ENCODE peak calls at places on chromosomes 1 and 21, in ten cellular contexts. U is tibial artery, V is right lobe of liver, F is foreskin keratinocyte, D is left ventricle myocardium inferior, X is ascending aorta, N is neural progenitor cell, Q is heart left ventricle, J is brain microvascular endothelial cell, M is fibroblast of lung. O is an unnamed sample.

GRCh38 chr1:67270569-67270968 is 37.1 kb upstream of the IL12RB2 start:
- DNase-seq in V (no peak), X (no peak), M (no peak), D (no peak), J (no peak), Q (no peak), N (no peak), U (no peak), F (no peak), O (no peak)

GRCh38 chr1:223717695-223718363 is 5.5 kb downstream of the CAPN2 start:
- DNase-seq in V (no peak), M (no peak), Q (no peak), D (no peak), X (no peak), F (no peak), U (no peak), N (no peak), J (no peak), O (no peak)

GRCh38 chr21:35768187-35768586 is 292.1 kb downstream of the SETD4 start:
- DNase-seq in V (no peak), J (no peak), X (no peak), F (no peak), M (no peak), U (peak; percentile 20), D (no peak), N (no peak), Q (no peak), O (no peak)

GRCh38 chr21:45938811-45939520 is 42.6 kb upstream of the COL6A1 start:
- DNase-seq in X (no peak), M (no peak), U (no peak), D (no peak), Q (peak; percentile 18), J (no peak), V (no peak), N (no peak), F (no peak), O (no peak)

GRCh38 chr1:99737016-99737415 is 29.4 kb downstream of the FRRS1 start:
- DNase-seq in Q (no peak), M (peak; percentile 76), V (no peak), J (peak; percentile 73), X (no peak), F (peak; percentile 38), U (no peak), D (no peak), N (peak; percentile 71), O (no peak)

GRCh38 chr1:101088431-101088830 is 62.8 kb upstream of the DPH5 start:
- DNase-seq in D (no peak), V (no peak), F (peak; percentile 6), X (no peak), U (no peak), J (no peak), N (no peak), Q (no peak), M (no peak), O (no peak)

GRCh38 chr1:36542962-36543515 is 60.3 kb upstream of the CSF3R start:
- DNase-seq in D (no peak), X (peak; percentile 39), Q (no peak), F (no peak), M (no peak), U (no peak), N (peak; percentile 52), V (no peak), J (no peak), O (no peak)

GRCh38 chr1:100536031-100536430 is 1.9 kb upstream of the GPR88 start:
- DNase-seq in M (no peak), N (no peak), U (no peak), F (no peak), D (no peak), X (no peak), Q (no peak), V (no peak), J (no peak), O (no peak)

GRCh38 chr1:31981976-31982375 is 31.7 kb upstream of the KHDRBS1 start:
- DNase-seq in V (no peak), F (peak; percentile 16), Q (no peak), U (no peak), M (no peak), X (no peak), J (no peak), N (no peak), D (no peak), O (peak; percentile 27)

GRCh38 chr1:45669379-45669778 is 17.0 kb downstream of the GPBP1L1 start:
- DNase-seq in V (no peak), F (no peak), M (peak; percentile 28), D (no peak), Q (no peak), J (no peak), X (no peak), U (no peak), N (no peak), O (no peak)

GRCh38 chr1:5225687-5226389 is 571.4 kb downstream of the AJAP1 start:
- DNase-seq in D (no peak), V (no peak), N (peak; percentile 47), F (no peak), M (no peak), X (no peak), U (no peak), J (no peak), Q (no peak), O (no peak)

GRCh38 chr1:228073870-228074545 is 8.5 kb upstream of the ARF1 start:
- DNase-seq in X (peak; percentile 60), N (peak; percentile 79), U (no peak), Q (peak; percentile 18), M (no peak), F (no peak), D (peak; percentile 15), J (no peak), V (no peak), O (no peak)

GRCh38 chr1:42910985-42911384 is 47.7 kb downstream of the SLC2A1 start:
- DNase-seq in D (no peak), N (no peak), Q (no peak), V (no peak), J (no peak), F (no peak), M (no peak), X (no peak), U (no peak), O (no peak)

GRCh38 chr1:175373786-175374623 is 181.4 kb upstream of the KIAA0040 start:
- DNase-seq in V (no peak), J (peak; percentile 1), F (no peak), N (peak; percentile 83), M (peak; percentile 1), D (no peak), X (no peak), U (no peak), Q (no peak), O (no peak)

GRCh38 chr1:8026976-8027747 is 1.1 kb upstream of the ERRFI1 start:
- DNase-seq in J (peak; percentile 73), U (peak; percentile 45), Q (no peak), M (peak; percentile 83), X (peak; percentile 81), D (no peak), N (peak; percentile 48), V (peak; percentile 84), F (no peak), O (no peak)

GRCh38 chr1:17798011-17798410 is 42.9 kb downstream of the ACTL8 start:
- DNase-seq in D (no peak), F (no peak), U (no peak), N (no peak), M (no peak), V (no peak), J (no peak), X (no peak), Q (no peak), O (no peak)

GRCh38 chr1:230281531-230281930 is 144.6 kb downstream of the PGBD5 start:
- DNase-seq in M (peak; percentile 55), Q (no peak), D (no peak), F (no peak), J (no peak), X (peak; percentile 52), N (no peak), V (no peak), U (peak; percentile 5), O (no peak)

DNA sequence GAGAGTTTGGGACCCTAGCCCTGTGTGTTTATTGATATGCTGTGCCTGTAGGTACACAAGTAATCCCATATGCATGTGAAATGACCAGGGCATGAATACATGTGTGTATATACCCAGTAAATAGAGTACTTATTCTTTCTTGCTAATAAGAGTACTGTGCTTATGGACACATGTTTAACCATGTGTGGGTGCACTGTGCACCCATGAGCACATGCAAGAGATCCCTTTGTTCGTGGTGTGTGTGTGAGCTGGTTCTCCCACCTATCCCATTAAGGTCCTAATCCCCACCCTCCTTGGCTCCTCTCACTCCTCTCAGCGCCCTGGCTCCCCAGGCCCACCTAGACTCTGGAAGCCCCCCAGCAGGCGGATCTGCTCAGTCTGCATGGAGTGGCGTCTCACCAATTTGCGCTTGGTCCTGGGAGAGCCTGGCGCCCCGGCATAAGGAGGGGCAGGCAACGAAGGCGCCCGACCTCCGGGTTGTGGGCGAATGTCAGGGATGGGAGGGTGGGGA is 2.2 kb upstream of the LIX1L start:
- DNase-seq in Q (no peak), D (no peak), U (no peak), N (no peak), V (no peak), F (no peak), X (no peak), J (no peak), M (no peak), O (no peak)
- H3K27ac ChIP-seq in Q (peak overlapping the region; percentile 93), D (peak overlapping the region; percentile 95), U (peak overlapping the region; percentile 84), N (no peak overlapping the region), V (peak overlapping the region; percentile 78), F (no peak overlapping the region), X (peak overlapping the region; percentile 97), J (no peak overlapping the region), M (no peak overlapping the region), O (peak overlapping the region; percentile 68)

DNA sequence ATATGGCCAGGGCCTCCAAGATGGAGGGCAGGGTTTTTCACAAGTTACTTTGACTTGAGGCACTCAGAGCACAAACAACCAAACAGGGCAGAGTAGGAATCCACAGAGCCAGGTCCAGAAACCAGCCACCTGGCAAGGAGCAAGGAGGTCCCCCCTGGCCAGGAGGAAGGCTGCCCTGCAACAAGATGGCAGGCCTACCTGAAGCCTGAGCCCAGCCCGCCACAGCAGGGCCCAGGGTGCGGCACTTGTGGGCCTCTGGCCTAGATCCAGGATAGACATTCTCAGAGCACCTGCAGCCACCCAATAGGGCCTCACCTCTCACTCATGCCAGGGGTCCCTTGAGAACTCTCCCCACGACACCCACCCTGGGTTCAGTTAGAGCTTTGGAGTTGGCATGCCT is 11.5 kb downstream of the SH3BGRL3 start:
- DNase-seq in M (no peak), F (no peak), D (no peak), X (no peak), Q (no peak), J (no peak), V (no peak), U (no peak), N (no peak), O (no peak)
- H3K27ac ChIP-seq in M (no peak overlapping the region), F (no peak overlapping the region), D (peak overlapping the region; percentile 98), X (peak overlapping the region; percentile 53), Q (no peak overlapping the region), J (no peak overlapping the region), V (no peak overlapping the region), U (no peak overlapping the region), N (no peak overlapping the region), O (peak overlapping the region; percentile 89)

GRCh38 chr1:20723159-20723536 is 5.3 kb upstream of the KIF17 start:
- DNase-seq in N (no peak), U (no peak), M (no peak), V (no peak), F (no peak), D (no peak), X (peak; percentile 12), J (no peak), Q (no peak), O (no peak)
- H3K27ac ChIP-seq in N (no peak overlapping the region), U (no peak overlapping the region), M (no peak overlapping the region), V (no peak overlapping the region), F (no peak overlapping the region), D (no peak overlapping the region), X (no peak overlapping the region), J (no peak overlapping the region), Q (no peak overlapping the region), O (no peak overlapping the region)

GRCh38 chr1:15578921-15579682 is 5.7 kb downstream of the AGMAT start:
- DNase-seq in U (no peak), N (no peak), J (no peak), Q (no peak), V (no peak), M (no peak), X (no peak), D (no peak), F (no peak), O (no peak)
- H3K27ac ChIP-seq in U (no peak overlapping the region), N (peak overlapping the region; percentile 66), J (no peak overlapping the region), Q (no peak overlapping the region), V (peak overlapping the region; percentile 26), M (no peak overlapping the region), X (no peak overlapping the region), D (no peak overlapping the region), F (no peak overlapping the region), O (peak overlapping the region; percentile 55)

O was measured in effector memory CD4-positive, alpha-beta T cell.